ENCODE peak calls at places on chromosomes 4 and X, in ten cellular contexts. J is progenitor cell of endocrine pancreas; Y is HTR-8/SVneo; Z is hepatocyte; W is retina; E is NCI-H460; C is hippocampal formation; O is stimulated activated naive CD4-positive, alpha-beta T cell; S is natural killer cell; K is NCI-H2171. Q is an unnamed sample.

GRCh38 chr4:148390311-148390710 is 51.9 kb downstream of the NR3C2 start:
- DNase-seq in J (no peak), Y (no peak), Z (no peak), W (no peak), E (no peak), C (no peak), O (no peak), S (no peak), K (no peak), Q (no peak)

GRCh38 chrX:134101636-134102035 is 116.2 kb upstream of the GPC3 start:
- DNase-seq in J (no peak), Y (no peak), Z (no peak), W (no peak), E (no peak), C (no peak), O (no peak), S (no peak), K (no peak), Q (no peak)

GRCh38 chrX:69424161-69424560 is 80.0 kb upstream of the NALF2 start:
- DNase-seq in J (no peak), Y (no peak), Z (peak), W (no peak), E (peak), C (no peak), O (no peak), S (no peak), K (peak), Q (no peak)

GRCh38 chrX:104270916-104271512 is 16.3 kb upstream of the ESX1 start:
- DNase-seq in J (no peak), Y (no peak), Z (peak), W (peak), E (peak), C (peak), O (no peak), S (peak), K (no peak), Q (peak)

GRCh38 chrX:68369559-68369958 is 63.7 kb downstream of the OPHN1 start:
- DNase-seq in J (no peak), Y (no peak), Z (no peak), W (no peak), E (no peak), C (no peak), O (no peak), S (no peak), K (no peak), Q (no peak)

GRCh38 chrX:109987884-109988283 is 15.0 kb upstream of the TMEM164 start:
- DNase-seq in J (no peak), Y (no peak), Z (no peak), W (no peak), E (no peak), C (no peak), O (no peak), S (no peak), K (no peak), Q (no peak)

GRCh38 chr4:113050361-113050760 is 908 bp downstream of the ANK2 start:
- DNase-seq in J (no peak), Y (no peak), Z (no peak), W (no peak), E (no peak), C (peak), O (no peak), S (no peak), K (no peak), Q (no peak)

GRCh38 chr4:10655968-10656367 is 28.6 kb downstream of the CLNK start:
- DNase-seq in J (no peak), Y (peak), Z (no peak), W (no peak), E (no peak), C (no peak), O (no peak), S (no peak), K (no peak), Q (no peak)

GRCh38 chr4:39410415-39410814 is 3.7 kb downstream of the KLB start:
- DNase-seq in J (no peak), Y (peak), Z (no peak), W (no peak), E (no peak), C (no peak), O (no peak), S (no peak), K (no peak), Q (no peak)

GRCh38 chr4:156335721-156336120 is 382.1 kb upstream of the CTSO start:
- DNase-seq in J (no peak), Y (no peak), Z (no peak), W (no peak), E (no peak), C (no peak), O (no peak), S (no peak), K (no peak), Q (no peak)

GRCh38 chrX:138745215-138745614 is 33.7 kb upstream of the FGF13 start:
- DNase-seq in J (peak), Y (no peak), Z (peak), W (peak), E (peak), C (no peak), O (no peak), S (no peak), K (no peak), Q (peak)

GRCh38 chr4:47031011-47031678 is at the start of gene GABRB1:
- DNase-seq in J (peak), Y (peak), Z (peak), W (peak), E (peak), C (peak), O (no peak), S (no peak), K (peak), Q (peak)

GRCh38 chr4:95732061-95732460 is 107.8 kb upstream of the PDHA2 start:
- DNase-seq in J (no peak), Y (no peak), Z (peak), W (no peak), E (no peak), C (no peak), O (no peak), S (no peak), K (no peak), Q (no peak)

GRCh38 chrX:74536142-74537010 is 78.0 kb downstream of the RLIM start:
- DNase-seq in J (peak), Y (peak), Z (peak), W (peak), E (peak), C (peak), O (peak), S (no peak), K (peak), Q (peak)

GRCh38 chrX:137573356-137574101 is 7.6 kb downstream of the ZIC3 start:
- DNase-seq in J (no peak), Y (no peak), Z (no peak), W (no peak), E (no peak), C (no peak), O (no peak), S (no peak), K (no peak), Q (no peak)

GRCh38 chr4:27789768-27790167 is 929.1 kb downstream of the STIM2 start:
- DNase-seq in J (no peak), Y (peak), Z (no peak), W (no peak), E (no peak), C (no peak), O (no peak), S (no peak), K (no peak), Q (no peak)

GRCh38 chrX:56564921-56565861 is 1.8 kb downstream of the UBQLN2 start:
- DNase-seq in J (no peak), Y (no peak), Z (peak), W (peak), E (no peak), C (peak), O (no peak), S (no peak), K (no peak), Q (no peak)

GRCh38 chr4:139017861-139018260 is 2.3 kb downstream of the NOCT start:
- DNase-seq in J (no peak), Y (no peak), Z (no peak), W (no peak), E (no peak), C (no peak), O (no peak), S (no peak), K (no peak), Q (no peak)

GRCh38 chrX:30141966-30142365 is 73.4 kb upstream of the MAGEB2 start:
- DNase-seq in J (no peak), Y (no peak), Z (peak), W (no peak), E (peak), C (no peak), O (no peak), S (no peak), K (no peak), Q (no peak)

GRCh38 chr4:114281561-114281960 is 302.1 kb upstream of the ARSJ start:
- DNase-seq in J (no peak), Y (no peak), Z (no peak), W (no peak), E (no peak), C (no peak), O (no peak), S (no peak), K (no peak), Q (no peak)

GRCh38 chr4:48629458-48629857 is 139.4 kb downstream of the ZAR1 start:
- DNase-seq in J (no peak), Y (no peak), Z (no peak), W (no peak), E (no peak), C (no peak), O (no peak), S (no peak), K (no peak), Q (no peak)

GRCh38 chrX:100316987-100317386 is 93.1 kb downstream of the PCDH19 start:
- DNase-seq in J (no peak), Y (no peak), Z (no peak), W (no peak), E (no peak), C (no peak), O (no peak), S (no peak), K (no peak), Q (no peak)

Q was measured in small intestine.